ENCODE peak calls at places on chromosomes 5 and 9, in six cellular contexts. W, H, V, O, B and C are unnamed samples.

GRCh38 chr9:135201711-135202110 is 114.2 kb downstream of the OLFM1 start:
- DNase-seq in H (no peak), O (no peak), B (no peak), V (no peak), W (no peak), C (no peak)

GRCh38 chr9:95753762-95754465 is 121.6 kb upstream of the ERCC6L2 start:
- DNase-seq in H (no peak), W (peak; percentile 68), V (no peak), B (no peak), O (no peak), C (no peak)

GRCh38 chr5:96324708-96325107 is 108.3 kb downstream of the PCSK1 start:
- DNase-seq in O (peak; percentile 92), H (no peak), W (no peak), V (no peak), B (no peak), C (no peak)

GRCh38 chr5:137995077-137995746 is 37.7 kb downstream of the FAM13B start:
- DNase-seq in O (peak; percentile 64), V (no peak), H (no peak), B (no peak), W (no peak), C (no peak)

GRCh38 chr5:126143622-126144021 is 279.6 kb upstream of the GRAMD2B start:
- DNase-seq in W (no peak), O (no peak), B (no peak), V (no peak), H (no peak), C (no peak)

GRCh38 chr9:34576943-34577634 is 12.4 kb downstream of the CNTFR start:
- DNase-seq in W (peak; percentile 43), H (no peak), V (peak; percentile 18), B (peak; percentile 77), O (no peak), C (no peak)

GRCh38 chr5:77281969-77282336 is 71.5 kb downstream of the PDE8B start:
- DNase-seq in B (no peak), W (no peak), O (no peak), V (no peak), H (no peak), C (no peak)

GRCh38 chr5:2740849-2741555 is 10.5 kb downstream of the IRX2 start:
- DNase-seq in V (no peak), H (no peak), B (no peak), W (no peak), O (no peak), C (no peak)

GRCh38 chr5:8829322-8830029 is 716.4 kb downstream of the SEMA5A start:
- DNase-seq in V (peak; percentile 10), H (no peak), O (peak; percentile 99), W (no peak), B (no peak), C (no peak)

GRCh38 chr9:5052858-5053257 is 67.8 kb downstream of the JAK2 start:
- DNase-seq in O (peak; percentile 68), W (no peak), B (no peak), H (no peak), V (no peak), C (no peak)

GRCh38 chr9:130599625-130600024 is 20.2 kb downstream of the FUBP3 start:
- DNase-seq in H (no peak), W (no peak), V (no peak), O (no peak), B (no peak), C (no peak)

GRCh38 chr9:75265525-75265972 is 177.2 kb downstream of the OSTF1 start:
- DNase-seq in B (peak; percentile 50), W (peak; percentile 31), V (peak; percentile 3), H (peak; percentile 38), O (peak; percentile 48), C (no peak)

GRCh38 chr9:137756045-137756744 is 121.4 kb upstream of the CACNA1B start:
- DNase-seq in W (no peak), B (no peak), O (peak; percentile 43), V (no peak), H (no peak), C (no peak)

GRCh38 chr9:95505676-95506437 is 10.9 kb downstream of the PTCH1 start:
- DNase-seq in H (no peak), O (peak; percentile 52), V (peak; percentile 70), B (peak; percentile 75), W (peak; percentile 66), C (no peak)

GRCh38 chr9:68898781-68899439 is 115.0 kb downstream of the PRKACG start:
- DNase-seq in O (no peak), B (no peak), V (no peak), W (no peak), H (no peak), C (no peak)

GRCh38 chr9:23851024-23851629 is 25.1 kb upstream of the ELAVL2 start:
- DNase-seq in B (peak; percentile 73), W (peak; percentile 11), V (no peak), H (no peak), O (peak; percentile 1), C (no peak)

GRCh38 chr5:134101686-134102439 is 12.6 kb upstream of the TCF7 start:
- DNase-seq in O (peak; percentile 33), W (peak; percentile 39), V (peak; percentile 73), H (peak; percentile 56), B (peak; percentile 79), C (no peak)

GRCh38 chr5:1209896-1210776 is 8.7 kb downstream of the SLC6A19 start:
- DNase-seq in H (no peak), V (no peak), B (peak; percentile 9), W (no peak), O (no peak), C (no peak)

GRCh38 chr5:160213537-160213936 is 15.8 kb upstream of the FABP6 start:
- DNase-seq in W (no peak), H (no peak), V (no peak), O (peak; percentile 10), B (no peak), C (no peak)

GRCh38 chr9:95004452-95005275 is 278.2 kb downstream of the AOPEP start:
- DNase-seq in B (peak; percentile 68), W (peak; percentile 62), O (no peak), V (peak; percentile 78), H (no peak), C (no peak)

GRCh38 chr9:107155244-107155817 is 127.7 kb upstream of the RAD23B start:
- DNase-seq in V (no peak), H (no peak), W (no peak), B (no peak), O (no peak), C (no peak)
- TF ChIP-seq CTCF in V (no peak), H (no peak), W (no peak), B (no peak), O (peak; percentile 31), C (no peak)

DNA sequence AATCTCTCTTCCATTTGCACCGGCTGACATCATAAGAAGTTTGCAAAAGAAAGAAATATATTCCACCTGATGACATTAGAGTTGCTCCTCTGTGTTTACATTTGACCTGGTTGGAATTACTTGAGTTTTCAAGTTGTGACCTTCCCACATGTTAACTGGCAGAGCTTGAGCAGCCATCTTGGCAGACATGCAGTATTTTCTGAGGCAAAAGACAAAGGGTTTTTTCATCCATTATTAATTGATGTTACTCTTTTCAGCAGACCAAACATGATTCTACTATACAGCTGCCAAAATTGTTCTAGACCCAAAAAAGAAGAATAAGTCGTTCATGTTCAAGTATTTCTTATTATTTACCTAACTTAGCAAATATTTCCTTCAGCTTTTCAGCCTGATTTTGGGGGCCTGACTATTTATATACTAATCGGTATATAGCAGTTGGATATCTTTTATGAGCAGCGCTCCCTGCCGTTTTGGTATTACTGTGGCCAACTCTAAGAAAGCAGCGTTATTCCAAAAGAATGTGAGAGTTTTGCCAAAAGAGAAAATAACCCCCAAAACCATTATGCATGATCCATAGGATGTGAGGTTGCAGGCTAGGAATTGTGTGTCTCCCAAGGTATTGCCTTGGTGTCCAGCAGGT is 212.9 kb downstream of the PBX3 start:
- DNase-seq in V (no peak), W (no peak), H (no peak), B (no peak), O (no peak), C (no peak)
- TF ChIP-seq CTCF in V (no peak), W (no peak), H (no peak), B (no peak), O (no peak), C (no peak)

GRCh38 chr9:89352451-89352850 is 34.2 kb downstream of the SECISBP2 start:
- DNase-seq in V (no peak), B (no peak), H (no peak), O (no peak), W (no peak), C (no peak)

GRCh38 chr9:89351584-89351983 is 33.3 kb downstream of the SECISBP2 start:
- DNase-seq in O (no peak), B (no peak), H (no peak), V (no peak), W (no peak), C (no peak)

GRCh38 chr9:89352874-89353649 is 34.8 kb downstream of the SECISBP2 start:
- DNase-seq in O (no peak), H (no peak), V (no peak), B (no peak), W (no peak), C (no peak)

GRCh38 chr9:89354471-89354870 is 36.2 kb downstream of the SECISBP2 start:
- DNase-seq in B (no peak), V (no peak), W (no peak), O (no peak), H (no peak), C (no peak)

GRCh38 chr9:89353989-89354388 is 35.7 kb downstream of the SECISBP2 start:
- DNase-seq in H (no peak), W (no peak), V (no peak), O (no peak), B (no peak), C (no peak)
- TF ChIP-seq CTCF in H (no peak), W (no peak), V (no peak), O (peak; percentile 2), B (no peak), C (no peak)

GRCh38 chr9:15420796-15421195 is 1.9 kb upstream of the SNAPC3 start:
- DNase-seq in O (no peak), W (no peak), H (no peak), V (no peak), B (no peak), C (no peak)

GRCh38 chr9:15426019-15426418 is 3.3 kb downstream of the SNAPC3 start:
- DNase-seq in H (no peak), W (no peak), V (no peak), B (no peak), O (no peak), C (no peak)

GRCh38 chr9:15421532-15421931 is 1.1 kb upstream of the SNAPC3 start:
- DNase-seq in B (no peak), W (no peak), O (no peak), V (no peak), H (no peak), C (no peak)

GRCh38 chr9:15422355-15423327 is at the start of gene SNAPC3:
- DNase-seq in O (peak; percentile 92), V (peak; percentile 90), B (peak; percentile 96), H (peak; percentile 65), W (peak; percentile 89), C (peak; percentile 87)

DNA sequence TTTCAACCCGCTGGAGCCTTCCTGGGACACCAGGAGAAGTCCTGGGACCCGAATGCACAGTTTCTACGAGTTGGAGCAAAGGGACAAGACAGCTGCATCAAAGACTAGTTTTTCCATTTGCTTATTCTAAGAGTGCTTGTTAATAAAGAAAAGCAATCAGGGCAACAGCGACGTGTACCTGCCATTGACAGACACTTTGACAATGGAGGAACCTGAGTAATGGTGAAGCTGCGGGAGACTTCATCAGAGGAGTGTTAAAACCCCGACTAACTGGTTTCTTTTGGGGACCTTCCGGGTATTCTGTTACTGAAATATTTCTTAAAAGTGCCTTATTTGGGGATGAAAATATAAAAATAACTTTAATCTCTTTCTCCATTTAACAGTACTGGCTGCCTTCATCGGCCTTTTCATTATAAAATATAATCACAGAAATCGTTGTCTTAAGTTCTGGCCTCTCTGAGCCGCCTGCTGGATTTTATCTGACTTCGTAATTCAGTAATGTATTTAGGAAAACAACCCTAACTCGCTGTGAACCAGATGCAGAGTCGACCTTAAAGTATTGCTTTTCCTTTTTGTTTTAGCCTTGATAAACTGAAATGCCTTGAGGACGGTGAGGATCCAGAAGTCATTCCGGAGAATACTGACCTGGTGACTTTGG is 781 bp downstream of the SNAPC3 start:
- DNase-seq in H (no peak), O (peak; percentile 46), V (no peak), W (no peak), B (no peak), C (no peak)
- TF ChIP-seq CTCF in H (no peak), O (peak; percentile 25), V (no peak), W (no peak), B (no peak), C (no peak)